ENCODE peak calls at places on chromosomes 7 and 10, in five cellular contexts. K is HCT116, N is SK-N-SH, D is HepG2, I is GM12878. L is an unnamed sample.

GRCh38 chr7:49346200-49346899 is 422.0 kb downstream of the CDC14C start:
- DNase-seq in N (no peak), D (no peak), K (no peak), I (no peak), L (peak)

GRCh38 chr10:95278061-95278988 is 12.5 kb downstream of the PDLIM1 start:
- DNase-seq in I (no peak), N (no peak), D (peak), K (no peak), L (no peak)

GRCh38 chr7:80053098-80053497 is 81.5 kb upstream of the GNAI1 start:
- DNase-seq in K (no peak), N (no peak), D (peak), I (no peak), L (no peak)

GRCh38 chr10:127736915-127737562 is at the start of gene FOXI2:
- DNase-seq in K (no peak), I (no peak), N (peak), D (no peak), L (no peak)

GRCh38 chr10:32328499-32328898 is 18.5 kb downstream of the EPC1 start:
- DNase-seq in K (no peak), N (no peak), D (no peak), I (no peak), L (no peak)

GRCh38 chr7:129713544-129713943 is 102.0 kb downstream of the NRF1 start:
- DNase-seq in K (no peak), I (no peak), N (no peak), D (no peak), L (no peak)

GRCh38 chr10:110751845-110752244 is 107.7 kb downstream of the RBM20 start:
- DNase-seq in I (peak), D (no peak), K (no peak), N (no peak), L (no peak)

GRCh38 chr7:116218051-116218645 is 7.8 kb downstream of the TES start:
- DNase-seq in D (no peak), K (peak), I (no peak), N (peak), L (no peak)

GRCh38 chr7:129923709-129924108 is 29.1 kb downstream of the UBE2H start:
- DNase-seq in N (no peak), I (peak), K (no peak), D (no peak), L (no peak)

GRCh38 chr10:13349776-13350274 is 1.7 kb upstream of the SEPHS1 start:
- DNase-seq in N (peak), K (no peak), D (no peak), I (no peak), L (peak)

GRCh38 chr7:27113991-27114866 is 11.7 kb upstream of the HOXA2 start:
- DNase-seq in K (no peak), D (no peak), I (no peak), N (peak), L (no peak)

GRCh38 chr7:1626769-1627168 is 43.3 kb upstream of the ELFN1 start:
- DNase-seq in K (no peak), I (no peak), N (no peak), D (no peak), L (no peak)

GRCh38 chr7:158828343-158829020 is 827 bp downstream of the ESYT2 start:
- DNase-seq in K (no peak), I (no peak), N (peak), D (no peak), L (peak)

GRCh38 chr10:85175635-85176034 is 847.2 kb downstream of the CCSER2 start:
- DNase-seq in N (no peak), D (no peak), K (no peak), I (no peak), L (no peak)

GRCh38 chr7:72152171-72153131 is 259.7 kb downstream of the CALN1 start:
- DNase-seq in N (no peak), I (no peak), K (no peak), D (peak), L (no peak)

GRCh38 chr7:113159746-113160339 is 41.5 kb upstream of the SMIM30 start:
- DNase-seq in N (peak), D (peak), K (peak), I (no peak), L (peak)

GRCh38 chr10:11163990-11164805 is 146.5 kb downstream of the CELF2 start:
- DNase-seq in N (no peak), I (no peak), K (no peak), D (no peak), L (no peak)

GRCh38 chr10:18421726-18422293 is 229.6 kb downstream of the NSUN6 start:
- DNase-seq in K (no peak), D (no peak), N (no peak), I (no peak), L (no peak)

GRCh38 chr10:59283456-59284082 is 78.8 kb downstream of the FAM13C start:
- DNase-seq in K (no peak), D (no peak), I (no peak), N (peak), L (peak)

GRCh38 chr10:71963756-71964668 is at the start of gene CHST3:
- DNase-seq in K (no peak), I (no peak), N (peak), D (no peak), L (peak)

GRCh38 chr10:127195041-127195506 is 1.3 kb downstream of the INSYN2A start:
- DNase-seq in I (no peak), N (peak), D (no peak), K (no peak), L (no peak)

GRCh38 chr10:119807960-119808697 is 64.5 kb downstream of the MCMBP start:
- DNase-seq in D (no peak), N (no peak), K (no peak), I (no peak), L (no peak)

GRCh38 chr7:128053023-128053422 is 21.8 kb upstream of the LRRC4 start:
- DNase-seq in D (no peak), N (peak), I (no peak), K (no peak), L (peak)

GRCh38 chr10:110820321-110820814 is 51.4 kb upstream of the PDCD4 start:
- DNase-seq in K (no peak), I (no peak), D (no peak), N (peak), L (no peak)

DNA sequence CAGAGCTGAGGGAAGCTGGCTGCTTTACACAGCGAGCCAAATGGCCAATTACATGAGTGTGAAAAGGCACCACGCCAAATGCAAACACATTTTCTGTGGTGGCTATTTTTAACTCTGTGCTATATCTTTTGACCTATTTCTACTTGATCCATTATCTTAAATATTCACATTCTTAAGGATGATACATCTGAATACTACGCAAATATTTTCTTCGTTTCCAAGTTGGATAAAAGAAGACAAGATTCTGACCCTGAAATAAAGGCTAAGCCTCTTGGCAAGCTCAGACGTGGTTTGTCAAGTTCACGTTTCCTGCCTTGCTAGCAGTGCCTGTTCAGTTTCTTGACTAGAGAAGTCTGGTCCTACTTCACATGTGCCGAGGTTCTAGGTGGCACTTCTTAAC is 146.8 kb upstream of the TMEM196 start:
- DNase-seq in D (no peak), N (no peak), K (no peak), I (no peak), L (no peak)
- TF ChIP-seq JUND in D (no peak), N (no peak), K (no peak), I (no peak), L (no peak)

DNA sequence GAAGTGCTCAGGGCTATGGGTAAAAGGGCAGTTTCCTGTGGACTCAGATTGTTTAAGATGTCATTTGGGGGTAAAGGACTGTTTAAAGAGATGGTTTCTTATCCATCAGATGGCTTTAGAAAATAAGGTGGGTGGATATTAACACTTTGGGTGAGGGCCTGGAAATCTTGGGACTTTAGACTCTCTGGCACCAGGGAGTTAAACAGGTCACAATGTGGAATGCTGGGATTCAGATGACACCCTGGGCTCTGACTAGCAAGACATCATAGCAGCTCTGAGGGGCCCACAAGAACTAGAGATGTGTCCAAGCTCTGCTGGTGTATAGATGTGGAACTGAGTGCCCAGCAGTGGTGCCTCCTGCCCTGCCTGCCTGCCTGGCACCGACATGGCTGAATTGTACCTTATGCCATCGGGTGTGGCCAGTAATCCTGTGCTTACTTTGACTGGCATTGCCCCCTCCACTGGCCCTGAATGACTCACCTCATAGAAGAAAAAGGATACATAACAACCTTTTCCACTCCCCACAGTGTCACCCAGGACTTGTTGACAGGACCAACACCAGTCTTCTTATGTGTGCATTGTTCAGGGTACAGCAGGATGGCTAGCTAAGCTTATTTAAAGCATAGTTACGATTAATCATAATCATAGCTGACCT is 100.0 kb upstream of the PRR15 start:
- DNase-seq in D (no peak), N (no peak), I (no peak), K (no peak), L (no peak)
- TF ChIP-seq JUND in D (no peak), N (no peak), I (no peak), K (peak), L (no peak)

GRCh38 chr10:62155054-62155453 is 113.6 kb downstream of the RTKN2 start:
- DNase-seq in N (no peak), K (no peak), D (no peak), I (no peak), L (no peak)

GRCh38 chr10:62153191-62153590 is 115.5 kb downstream of the RTKN2 start:
- DNase-seq in I (no peak), K (no peak), D (no peak), N (no peak), L (no peak)

GRCh38 chr10:62157601-62158000 is 111.0 kb downstream of the RTKN2 start:
- DNase-seq in K (no peak), D (no peak), N (no peak), I (no peak), L (no peak)

GRCh38 chr10:62149621-62150020 is 119.0 kb downstream of the RTKN2 start:
- DNase-seq in N (no peak), D (no peak), K (no peak), I (no peak), L (no peak)

GRCh38 chr10:62154231-62154630 is 114.4 kb downstream of the RTKN2 start:
- DNase-seq in I (no peak), N (no peak), K (no peak), D (no peak), L (no peak)
- TF ChIP-seq JUND in I (no peak), N (no peak), K (no peak), D (no peak), L (no peak)

GRCh38 chr7:156607332-156608175 is 33.0 kb upstream of the RNF32 start:
- DNase-seq in K (no peak), D (no peak), N (peak), I (no peak), L (no peak)
- TF ChIP-seq JUND in K (no peak), D (no peak), N (no peak), I (no peak), L (no peak)

L was measured in T47D.